ENCODE peak calls at places on chromosomes 1 and 21, in nine cellular contexts. R, H, C, D, J, F, Y, B and A are unnamed samples.

GRCh38 chr1:41387667-41388091 is 26.4 kb downstream of the FOXO6 start:
- DNase-seq in R (peak), H (peak), C (no peak), D (peak), J (peak), F (peak), Y (peak), B (peak), A (peak)

GRCh38 chr1:30088594-30089556 is 634.5 kb downstream of the MATN1 start:
- DNase-seq in R (no peak), H (no peak), C (no peak), D (peak), J (no peak), F (peak), Y (peak), B (no peak), A (no peak)

GRCh38 chr1:150528196-150528595 is 12.6 kb downstream of the FALEC start:
- DNase-seq in R (no peak), H (no peak), C (no peak), D (no peak), J (no peak), F (no peak), Y (no peak), B (peak), A (no peak)

GRCh38 chr1:244048566-244049141 is 2.4 kb upstream of the ZBTB18 start:
- DNase-seq in R (no peak), H (no peak), C (no peak), D (no peak), J (no peak), F (no peak), Y (no peak), B (no peak), A (peak)

GRCh38 chr1:3504151-3504822 is 49.8 kb downstream of the ARHGEF16 start:
- DNase-seq in R (peak), H (peak), C (no peak), D (no peak), J (no peak), F (no peak), Y (peak), B (peak), A (no peak)

GRCh38 chr1:51423098-51423821 is 92.9 kb upstream of the TTC39A start:
- DNase-seq in R (no peak), H (no peak), C (no peak), D (peak), J (no peak), F (no peak), Y (peak), B (peak), A (no peak)

GRCh38 chr1:41093826-41094225 is 72.3 kb upstream of the SLFNL1 start:
- DNase-seq in R (no peak), H (no peak), C (no peak), D (no peak), J (no peak), F (no peak), Y (no peak), B (no peak), A (no peak)

GRCh38 chr1:12643079-12643478 is 806 bp upstream of the AADACL4 start:
- DNase-seq in R (no peak), H (no peak), C (no peak), D (no peak), J (no peak), F (no peak), Y (no peak), B (no peak), A (no peak)

GRCh38 chr21:42437786-42438185 is 34.1 kb downstream of the UBASH3A start:
- DNase-seq in R (no peak), H (no peak), C (no peak), D (no peak), J (peak), F (peak), Y (peak), B (no peak), A (peak)

GRCh38 chr1:48807599-48808260 is 31.0 kb upstream of the BEND5 start:
- DNase-seq in R (peak), H (no peak), C (no peak), D (no peak), J (no peak), F (no peak), Y (peak), B (peak), A (no peak)

GRCh38 chr1:151612506-151613274 is 840 bp downstream of the SNX27 start:
- DNase-seq in R (peak), H (no peak), C (peak), D (peak), J (peak), F (peak), Y (peak), B (no peak), A (peak)

GRCh38 chr1:151193856-151194255 is 3.9 kb upstream of the VPS72 start:
- DNase-seq in R (no peak), H (no peak), C (no peak), D (no peak), J (no peak), F (no peak), Y (no peak), B (no peak), A (no peak)

GRCh38 chr1:113674591-113674990 is 84.7 kb downstream of the PHTF1 start:
- DNase-seq in R (no peak), H (no peak), C (no peak), D (no peak), J (no peak), F (no peak), Y (no peak), B (no peak), A (no peak)

GRCh38 chr1:58287894-58288623 is 258.5 kb downstream of the OMA1 start:
- DNase-seq in R (no peak), H (no peak), C (no peak), D (no peak), J (no peak), F (no peak), Y (no peak), B (no peak), A (no peak)

GRCh38 chr1:15400627-15401026 is 9.1 kb upstream of the EFHD2 start:
- DNase-seq in R (no peak), H (no peak), C (no peak), D (no peak), J (no peak), F (no peak), Y (peak), B (no peak), A (no peak)

GRCh38 chr1:155944396-155944728 is 2.9 kb downstream of the RXFP4 start:
- DNase-seq in R (no peak), H (no peak), C (no peak), D (no peak), J (no peak), F (peak), Y (no peak), B (no peak), A (no peak)

GRCh38 chr1:155947741-155948140 is 6.3 kb downstream of the RXFP4 start:
- DNase-seq in R (no peak), H (no peak), C (no peak), D (no peak), J (no peak), F (peak), Y (no peak), B (no peak), A (no peak)

GRCh38 chr1:155946633-155947219 is 5.3 kb downstream of the RXFP4 start:
- DNase-seq in R (no peak), H (no peak), C (no peak), D (no peak), J (no peak), F (no peak), Y (no peak), B (no peak), A (no peak)

GRCh38 chr1:155950829-155951228 is 9.4 kb downstream of the RXFP4 start:
- DNase-seq in R (no peak), H (no peak), C (no peak), D (no peak), J (no peak), F (peak), Y (no peak), B (no peak), A (no peak)

GRCh38 chr1:155947292-155947691 is 5.9 kb downstream of the RXFP4 start:
- DNase-seq in R (no peak), H (no peak), C (no peak), D (no peak), J (no peak), F (no peak), Y (no peak), B (no peak), A (no peak)
- TF ChIP-seq CTCF in R (no peak), H (no peak), C (no peak), D (no peak), J (no peak), F (no peak), Y (no peak), B (no peak), A (no peak)

GRCh38 chr1:154726443-154726842 is 118.5 kb upstream of the ADAR start:
- DNase-seq in R (no peak), H (no peak), C (no peak), D (no peak), J (no peak), F (no peak), Y (no peak), B (no peak), A (no peak)
- TF ChIP-seq CTCF in R (no peak), H (no peak), C (no peak), D (no peak), J (no peak), F (no peak), Y (no peak), B (no peak), A (no peak)

DNA sequence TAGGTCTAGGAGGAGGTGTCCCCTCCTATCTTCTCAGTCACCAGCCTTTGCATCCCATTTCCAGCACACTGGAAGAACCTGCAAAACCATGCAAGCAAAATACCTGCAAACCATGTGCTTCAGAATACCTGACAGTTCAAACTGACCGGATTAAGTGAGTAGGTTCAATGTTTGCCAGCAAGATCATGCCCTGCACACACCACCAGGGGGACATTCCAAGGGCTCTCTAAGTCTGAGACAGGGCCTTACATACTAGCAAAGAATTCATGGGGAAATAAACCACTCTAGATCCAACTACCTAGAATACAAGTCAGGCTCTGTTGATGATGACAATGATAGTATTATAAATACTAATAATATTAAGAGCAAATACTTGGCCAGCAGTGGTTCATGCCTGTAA is 27.6 kb downstream of the INPP5B start:
- DNase-seq in R (no peak), H (no peak), C (no peak), D (no peak), J (peak), F (peak), Y (peak), B (peak), A (no peak)
- TF ChIP-seq CTCF in R (no peak), H (peak), C (peak), D (no peak), J (peak), F (peak), Y (peak), B (peak), A (peak)

GRCh38 chr1:194342484-194343262 is 1156.3 kb upstream of the B3GALT2 start:
- DNase-seq in R (no peak), H (no peak), C (no peak), D (no peak), J (peak), F (no peak), Y (no peak), B (no peak), A (no peak)
- TF ChIP-seq CTCF in R (no peak), H (no peak), C (peak), D (no peak), J (peak), F (peak), Y (no peak), B (no peak), A (peak)

GRCh38 chr1:109929170-109929569 is 18.5 kb downstream of the CSF1 start:
- DNase-seq in R (no peak), H (no peak), C (no peak), D (no peak), J (peak), F (no peak), Y (no peak), B (no peak), A (no peak)

GRCh38 chr1:109931189-109931672 is 20.6 kb downstream of the CSF1 start:
- DNase-seq in R (peak), H (no peak), C (peak), D (peak), J (peak), F (peak), Y (peak), B (peak), A (peak)

GRCh38 chr1:109928591-109929111 is 18.0 kb downstream of the CSF1 start:
- DNase-seq in R (peak), H (no peak), C (no peak), D (peak), J (no peak), F (no peak), Y (peak), B (peak), A (no peak)

GRCh38 chr1:109930252-109930993 is 19.8 kb downstream of the CSF1 start:
- DNase-seq in R (no peak), H (no peak), C (no peak), D (no peak), J (peak), F (no peak), Y (no peak), B (no peak), A (no peak)

GRCh38 chr1:109929588-109930251 is 19.1 kb downstream of the CSF1 start:
- DNase-seq in R (no peak), H (no peak), C (no peak), D (no peak), J (peak), F (no peak), Y (no peak), B (no peak), A (no peak)
- TF ChIP-seq CTCF in R (no peak), H (no peak), C (no peak), D (no peak), J (no peak), F (no peak), Y (no peak), B (no peak), A (no peak)

GRCh38 chr1:25148673-25149300 is 83.5 kb downstream of the SYF2 start:
- DNase-seq in R (no peak), H (no peak), C (no peak), D (no peak), J (peak), F (no peak), Y (peak), B (no peak), A (no peak)
- TF ChIP-seq CTCF in R (no peak), H (peak), C (peak), D (peak), J (peak), F (peak), Y (peak), B (no peak), A (peak)

GRCh38 chr1:111346089-111346885 is 55.6 kb downstream of the CHIA start:
- DNase-seq in R (peak), H (peak), C (peak), D (peak), J (peak), F (peak), Y (peak), B (peak), A (peak)
- TF ChIP-seq CTCF in R (no peak), H (peak), C (no peak), D (no peak), J (peak), F (no peak), Y (peak), B (no peak), A (peak)

DNA sequence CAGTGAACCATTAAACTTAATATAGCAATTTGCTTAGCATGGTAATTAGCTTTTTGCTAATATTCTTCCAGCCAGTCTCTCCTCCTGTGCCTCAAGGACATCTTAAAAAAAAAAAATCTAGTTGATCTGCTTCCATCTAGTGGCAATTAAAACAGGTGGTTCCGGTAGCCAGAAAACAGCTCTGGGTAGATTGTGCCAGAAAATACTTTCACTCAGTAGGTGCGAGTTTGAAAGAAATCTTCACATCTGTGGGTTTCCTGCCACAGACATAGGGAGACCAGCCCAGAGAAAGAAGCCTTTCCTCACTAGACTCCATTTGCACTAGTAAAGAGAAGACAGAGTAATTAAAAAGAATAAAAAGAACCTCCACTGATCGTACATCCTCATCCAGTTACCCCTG is 17.1 kb downstream of the SELL start:
- DNase-seq in R (no peak), H (no peak), C (no peak), D (no peak), J (no peak), F (no peak), Y (no peak), B (no peak), A (no peak)
- TF ChIP-seq CTCF in R (no peak), H (no peak), C (no peak), D (no peak), J (no peak), F (no peak), Y (no peak), B (no peak), A (no peak)

GRCh38 chr1:178093150-178093957 is 550 bp upstream of the RASAL2 start:
- DNase-seq in R (peak), H (peak), C (peak), D (peak), J (peak), F (peak), Y (peak), B (peak), A (peak)
- TF ChIP-seq CTCF in R (no peak), H (no peak), C (peak), D (no peak), J (peak), F (no peak), Y (peak), B (peak), A (peak)

DNA sequence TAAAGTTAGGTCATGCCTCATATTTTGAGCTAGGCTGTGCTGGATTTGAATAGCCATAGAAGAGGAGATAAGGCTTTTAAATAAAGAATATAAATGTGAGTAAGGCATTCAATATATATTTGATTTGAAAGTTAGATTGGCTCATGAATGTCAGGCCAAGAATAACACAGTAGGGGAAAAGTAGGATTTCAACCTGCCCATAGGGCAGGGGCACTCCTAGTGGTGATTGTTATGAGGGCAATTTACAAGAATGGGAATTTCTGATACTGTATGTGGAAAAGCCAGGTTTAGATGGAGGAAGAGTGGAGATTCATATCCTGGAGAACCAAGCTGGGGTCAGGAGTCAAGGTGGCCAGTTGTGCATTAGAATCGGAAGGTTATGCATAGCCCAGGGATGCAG is 74.9 kb downstream of the DNAH14 start:
- DNase-seq in R (no peak), H (no peak), C (no peak), D (no peak), J (no peak), F (peak), Y (no peak), B (peak), A (no peak)
- TF ChIP-seq CTCF in R (no peak), H (peak), C (peak), D (no peak), J (peak), F (peak), Y (peak), B (peak), A (peak)